ENCODE peak calls at places on chromosomes 11 and 22, in four cellular contexts. O is K562, A is GM12878, G is A549. Y is an unnamed sample.

GRCh38 chr11:44879432-44879831 is 71.3 kb downstream of the TP53I11 start:
- DNase-seq in G (no peak), O (no peak), A (no peak), Y (no peak)

GRCh38 chr22:36571991-36572390 is 43.0 kb upstream of the EIF3D start:
- DNase-seq in A (no peak), O (no peak), G (peak; percentile 28), Y (no peak)

GRCh38 chr11:13465909-13466371 is 2.9 kb upstream of the BTBD10 start:
- DNase-seq in A (no peak), O (peak; percentile 25), G (peak; percentile 54), Y (peak; percentile 27)

GRCh38 chr22:46320716-46321386 is 14.7 kb upstream of the TRMU start:
- DNase-seq in O (no peak), A (no peak), G (no peak), Y (no peak)

GRCh38 chr11:64571410-64572091 is 19.5 kb upstream of the SLC22A12 start:
- DNase-seq in G (no peak), O (peak; percentile 70), A (no peak), Y (peak; percentile 28)

GRCh38 chr22:36021649-36022048 is 7.0 kb downstream of the RBFOX2 start:
- DNase-seq in G (no peak), A (no peak), O (no peak), Y (no peak)

GRCh38 chr11:1139441-1140066 is 18.2 kb upstream of the MUC5AC start:
- DNase-seq in A (no peak), G (no peak), O (no peak), Y (no peak)

GRCh38 chr11:66543263-66544107 is 2.4 kb downstream of the ZDHHC24 start:
- DNase-seq in A (peak; percentile 38), G (no peak), O (no peak), Y (no peak)

GRCh38 chr11:88709567-88709966 is 356.2 kb downstream of the GRM5 start:
- DNase-seq in A (no peak), O (no peak), G (peak; percentile 52), Y (no peak)

GRCh38 chr11:6413791-6414231 is 5.1 kb downstream of the APBB1 start:
- DNase-seq in G (no peak), A (no peak), O (no peak), Y (no peak)

GRCh38 chr11:72730706-72731105 is 21.5 kb downstream of the ARAP1 start:
- DNase-seq in A (no peak), G (no peak), O (no peak), Y (no peak)

GRCh38 chr22:27871306-27872014 is 47.6 kb downstream of the PITPNB start:
- DNase-seq in A (no peak), O (no peak), G (no peak), Y (no peak)

GRCh38 chr11:70906101-70906500 is 346.3 kb downstream of the SHANK2 start:
- DNase-seq in G (no peak), O (no peak), A (no peak), Y (no peak)

GRCh38 chr11:125271436-125272064 is 107.0 kb downstream of the PKNOX2 start:
- DNase-seq in G (no peak), O (no peak), A (no peak), Y (no peak)

GRCh38 chr11:8768625-8769333 is 86.2 kb downstream of the RPL27A start:
- DNase-seq in O (peak; percentile 64), A (no peak), G (peak; percentile 44), Y (peak; percentile 39)

GRCh38 chr11:116981216-116981887 is 116.9 kb downstream of the SIK3 start:
- DNase-seq in G (no peak), A (no peak), O (no peak), Y (no peak)

GRCh38 chr22:17751596-17751995 is 22.7 kb downstream of the BID start:
- DNase-seq in A (no peak), O (no peak), G (no peak), Y (no peak)

GRCh38 chr11:85310479-85310878 is 316.7 kb downstream of the DLG2 start:
- DNase-seq in G (no peak), O (no peak), A (no peak), Y (no peak)

GRCh38 chr22:37192232-37192631 is 4.2 kb upstream of the C1QTNF6 start:
- DNase-seq in O (no peak), G (no peak), A (no peak), Y (no peak)

GRCh38 chr11:61602775-61603569 is 22.1 kb upstream of the SYT7 start:
- DNase-seq in O (peak; percentile 73), A (no peak), G (no peak), Y (no peak)

GRCh38 chr11:100687032-100687629 is at the start of gene ARHGAP42:
- DNase-seq in G (peak; percentile 74), O (peak; percentile 53), A (no peak), Y (peak; percentile 16)

GRCh38 chr11:83727251-83727650 is 441.1 kb upstream of the CCDC90B start:
- DNase-seq in A (no peak), G (no peak), O (no peak), Y (no peak)

GRCh38 chr11:32316232-32316631 is 119.1 kb downstream of the WT1 start:
- DNase-seq in O (no peak), A (no peak), G (no peak), Y (no peak)

GRCh38 chr11:76588455-76589325 is 81.9 kb downstream of the LRRC32 start:
- DNase-seq in G (no peak), A (no peak), O (peak; percentile 20), Y (no peak)

DNA sequence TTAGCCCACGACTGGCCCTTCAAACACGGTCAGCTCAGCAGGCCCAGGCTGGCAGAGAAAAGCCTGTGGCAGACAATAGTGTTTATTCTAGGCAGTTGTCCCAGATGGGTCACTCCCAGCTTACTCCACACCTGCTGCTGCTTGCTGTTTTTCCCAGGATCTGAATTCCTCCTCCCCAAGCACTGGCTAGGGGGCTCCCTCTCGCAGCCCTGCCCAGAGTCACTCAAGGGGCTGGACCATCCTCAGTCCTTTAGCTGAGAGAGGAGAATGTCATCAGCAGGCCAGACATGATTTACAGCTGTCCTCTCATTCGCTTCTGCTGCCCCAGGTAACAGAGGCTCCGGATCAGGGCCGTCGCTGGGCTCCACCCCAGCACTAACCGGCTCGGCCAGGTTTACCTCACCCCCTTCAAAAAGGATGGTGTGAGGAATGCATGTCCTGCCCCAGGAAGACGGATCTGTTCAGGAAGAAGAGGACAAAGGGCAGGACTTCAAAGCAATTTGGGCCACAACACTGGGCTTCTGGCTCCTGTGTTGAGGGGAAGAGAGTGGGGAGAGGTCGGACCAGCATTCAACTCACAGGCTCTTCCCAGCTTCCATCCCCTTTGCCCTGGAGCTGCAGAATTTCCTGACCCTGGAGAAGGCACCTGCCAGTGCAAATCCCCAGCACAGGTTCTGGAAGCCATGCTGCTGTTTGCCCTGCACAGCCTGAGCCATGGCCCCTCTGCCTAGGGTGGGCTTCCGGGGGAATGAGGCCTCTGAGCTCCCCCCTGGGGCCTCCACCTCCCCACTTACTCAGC is 59.7 kb upstream of the BARX2 start:
- DNase-seq in A (no peak), O (no peak), G (no peak), Y (peak; percentile 45)
- TF ChIP-seq POLR2AphosphoS2 in A (no peak), O (no peak), G (no peak), Y (no peak)

DNA sequence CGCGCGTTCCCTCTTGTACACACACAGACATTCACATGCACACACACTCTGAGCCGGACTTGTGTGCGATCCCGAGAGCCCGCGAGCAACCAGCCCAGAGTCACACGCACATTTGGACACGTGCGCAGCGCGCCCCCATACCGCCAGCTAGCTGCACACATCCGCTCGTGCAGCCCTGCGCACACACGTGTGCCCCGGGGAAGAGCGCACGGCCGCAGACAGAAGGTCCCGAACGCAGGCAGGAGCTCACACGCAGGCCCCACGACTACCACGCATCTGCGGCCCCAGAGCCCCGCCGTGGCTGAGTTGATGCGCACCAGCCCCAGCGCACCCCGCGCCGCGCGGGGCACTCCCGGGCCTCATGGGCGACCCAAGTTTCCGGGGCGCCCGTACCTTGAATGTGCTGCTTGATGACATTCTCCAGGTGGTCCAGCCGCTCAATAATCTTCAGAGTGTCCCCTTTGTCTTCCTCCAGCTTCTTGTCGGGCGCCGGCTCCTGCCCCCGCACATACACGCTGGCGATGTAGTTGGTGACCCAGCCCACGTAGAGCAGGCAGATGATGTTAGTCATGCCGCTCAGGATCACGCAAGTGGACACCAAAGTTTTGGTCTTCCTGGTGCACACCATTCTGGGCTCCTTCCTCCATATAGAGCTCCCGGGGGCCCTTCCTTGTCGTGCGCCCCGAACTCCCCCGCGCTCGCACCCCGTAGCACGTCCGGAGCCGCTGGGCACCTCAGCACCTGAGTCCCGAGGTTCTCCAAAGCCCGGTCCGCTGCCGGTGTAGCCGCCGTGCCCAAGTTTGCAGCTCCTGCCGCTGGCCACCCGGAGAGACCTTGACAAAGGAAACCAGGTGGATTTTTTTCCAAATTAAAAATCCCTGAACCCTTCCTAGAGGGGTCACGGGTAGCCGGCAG is 582 bp downstream of the GALNT18 start:
- DNase-seq in G (peak; percentile 32), O (no peak), A (no peak), Y (no peak)
- TF ChIP-seq POLR2AphosphoS2 in G (no peak), O (no peak), A (no peak), Y (no peak)

GRCh38 chr22:29166180-29166579 is 39.5 kb upstream of the EMID1 start:
- DNase-seq in O (no peak), A (no peak), G (no peak), Y (no peak)

GRCh38 chr22:29158546-29158945 is 47.1 kb upstream of the EMID1 start:
- DNase-seq in G (no peak), O (no peak), A (no peak), Y (no peak)

GRCh38 chr22:29167032-29167911 is 38.4 kb upstream of the EMID1 start:
- DNase-seq in A (peak; percentile 100), G (no peak), O (no peak), Y (no peak)

GRCh38 chr22:29165336-29166060 is 40.2 kb upstream of the EMID1 start:
- DNase-seq in O (no peak), A (no peak), G (no peak), Y (no peak)

GRCh38 chr22:29163808-29164207 is 41.9 kb upstream of the EMID1 start:
- DNase-seq in G (no peak), O (no peak), A (no peak), Y (no peak)
- TF ChIP-seq POLR2AphosphoS2 in G (no peak), O (no peak), A (no peak), Y (no peak)

DNA sequence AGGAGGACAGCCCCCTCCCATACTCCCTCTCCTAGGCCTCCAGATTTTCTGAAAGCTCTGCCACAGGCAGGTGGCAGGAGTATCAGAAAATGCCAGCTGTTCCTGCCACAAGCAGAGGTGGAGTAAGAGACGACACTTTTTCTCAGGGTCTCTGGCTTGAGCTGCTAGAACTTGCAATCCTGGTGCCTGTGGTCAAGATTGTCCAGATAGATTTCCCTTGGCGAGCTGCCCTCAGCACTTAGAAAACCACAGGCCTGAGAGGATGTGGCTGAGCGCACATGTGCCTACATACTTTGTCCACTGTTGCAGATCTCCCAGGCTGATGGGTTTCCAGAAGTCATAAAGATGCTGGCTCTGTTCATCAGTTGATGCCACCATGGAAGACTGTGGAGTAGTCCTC is 65.7 kb upstream of the NAV2 start:
- DNase-seq in A (no peak), O (no peak), G (no peak), Y (no peak)
- TF ChIP-seq POLR2AphosphoS2 in A (no peak), O (no peak), G (no peak), Y (no peak)

GRCh38 chr11:122741613-122742012 is 86.1 kb downstream of the UBASH3B start:
- DNase-seq in G (no peak), O (no peak), A (no peak), Y (no peak)
- TF ChIP-seq POLR2AphosphoS2 in G (no peak), O (no peak), A (no peak), Y (no peak)

GRCh38 chr11:128501576-128502549 is 85.5 kb downstream of the ETS1 start:
- DNase-seq in A (no peak), G (no peak), O (no peak), Y (no peak)
- TF ChIP-seq POLR2AphosphoS2 in A (no peak), G (no peak), O (no peak), Y (no peak)

Y was measured in HepG2.